ENCODE peak calls at places on chromosomes 2 and 18, in nine cellular contexts. One of them, this sample, is unnamed.

GRCh38 chr2:151774506-151774905 is 40.2 kb upstream of the NEB start:
- DNase-seq in brain microvascular endothelial cell: no peak
- DNase-seq in IMR-90: peak
- DNase-seq in D721Med: no peak
- DNase-seq in stomach: no peak
- DNase-seq in pancreas: no peak
- DNase-seq in heart left ventricle: no peak
- DNase-seq in kidney glomerular epithelial cell: peak
- DNase-seq in NCI-H2081: no peak
- DNase-seq in this sample: no peak

GRCh38 chr2:64177315-64177714 is 33.1 kb upstream of the PELI1 start:
- DNase-seq in brain microvascular endothelial cell: peak
- DNase-seq in IMR-90: peak
- DNase-seq in D721Med: no peak
- DNase-seq in stomach: no peak
- DNase-seq in pancreas: no peak
- DNase-seq in heart left ventricle: no peak
- DNase-seq in kidney glomerular epithelial cell: no peak
- DNase-seq in NCI-H2081: no peak
- DNase-seq in this sample: no peak

GRCh38 chr2:109058215-109058614 is 69.2 kb upstream of the EDAR start:
- DNase-seq in brain microvascular endothelial cell: no peak
- DNase-seq in IMR-90: no peak
- DNase-seq in D721Med: peak
- DNase-seq in stomach: no peak
- DNase-seq in pancreas: no peak
- DNase-seq in heart left ventricle: peak
- DNase-seq in kidney glomerular epithelial cell: no peak
- DNase-seq in NCI-H2081: no peak
- DNase-seq in this sample: peak

GRCh38 chr2:102141915-102142828 is at the start of gene IL1R1:
- DNase-seq in brain microvascular endothelial cell: peak
- DNase-seq in IMR-90: peak
- DNase-seq in D721Med: no peak
- DNase-seq in stomach: peak
- DNase-seq in pancreas: peak
- DNase-seq in heart left ventricle: peak
- DNase-seq in kidney glomerular epithelial cell: no peak
- DNase-seq in NCI-H2081: no peak
- DNase-seq in this sample: no peak

GRCh38 chr2:28665041-28665704 is 86.5 kb upstream of the PPP1CB start:
- DNase-seq in brain microvascular endothelial cell: peak
- DNase-seq in IMR-90: peak
- DNase-seq in D721Med: no peak
- DNase-seq in stomach: peak
- DNase-seq in pancreas: peak
- DNase-seq in heart left ventricle: peak
- DNase-seq in kidney glomerular epithelial cell: no peak
- DNase-seq in NCI-H2081: peak
- DNase-seq in this sample: no peak

GRCh38 chr2:86239745-86240144 is 40.5 kb downstream of the MRPL35 start:
- DNase-seq in brain microvascular endothelial cell: no peak
- DNase-seq in IMR-90: no peak
- DNase-seq in D721Med: no peak
- DNase-seq in stomach: no peak
- DNase-seq in pancreas: no peak
- DNase-seq in heart left ventricle: no peak
- DNase-seq in kidney glomerular epithelial cell: no peak
- DNase-seq in NCI-H2081: no peak
- DNase-seq in this sample: no peak

GRCh38 chr18:6294119-6294784 is 120.5 kb downstream of the L3MBTL4 start:
- DNase-seq in brain microvascular endothelial cell: peak
- DNase-seq in IMR-90: no peak
- DNase-seq in D721Med: no peak
- DNase-seq in stomach: no peak
- DNase-seq in pancreas: no peak
- DNase-seq in heart left ventricle: peak
- DNase-seq in kidney glomerular epithelial cell: no peak
- DNase-seq in NCI-H2081: no peak
- DNase-seq in this sample: no peak

GRCh38 chr2:201813996-201814845 is 7.9 kb downstream of the CDK15 start:
- DNase-seq in brain microvascular endothelial cell: no peak
- DNase-seq in IMR-90: no peak
- DNase-seq in D721Med: no peak
- DNase-seq in stomach: no peak
- DNase-seq in pancreas: no peak
- DNase-seq in heart left ventricle: no peak
- DNase-seq in kidney glomerular epithelial cell: no peak
- DNase-seq in NCI-H2081: no peak
- DNase-seq in this sample: no peak

GRCh38 chr2:9170458-9171130 is 36.0 kb upstream of the ASAP2 start:
- DNase-seq in brain microvascular endothelial cell: no peak
- DNase-seq in IMR-90: no peak
- DNase-seq in D721Med: no peak
- DNase-seq in stomach: no peak
- DNase-seq in pancreas: no peak
- DNase-seq in heart left ventricle: no peak
- DNase-seq in kidney glomerular epithelial cell: no peak
- DNase-seq in NCI-H2081: no peak
- DNase-seq in this sample: no peak

GRCh38 chr2:157644776-157645175 is 16.1 kb upstream of the ACVR1C start:
- DNase-seq in brain microvascular endothelial cell: no peak
- DNase-seq in IMR-90: no peak
- DNase-seq in D721Med: no peak
- DNase-seq in stomach: no peak
- DNase-seq in pancreas: no peak
- DNase-seq in heart left ventricle: no peak
- DNase-seq in kidney glomerular epithelial cell: no peak
- DNase-seq in NCI-H2081: no peak
- DNase-seq in this sample: no peak

GRCh38 chr2:71597749-71598148 is 144.4 kb downstream of the DYSF start:
- DNase-seq in brain microvascular endothelial cell: no peak
- DNase-seq in IMR-90: no peak
- DNase-seq in D721Med: no peak
- DNase-seq in stomach: no peak
- DNase-seq in pancreas: no peak
- DNase-seq in heart left ventricle: no peak
- DNase-seq in kidney glomerular epithelial cell: no peak
- DNase-seq in NCI-H2081: no peak
- DNase-seq in this sample: no peak

GRCh38 chr18:77250926-77251729 is 1.5 kb downstream of the GALR1 start:
- DNase-seq in brain microvascular endothelial cell: no peak
- DNase-seq in IMR-90: no peak
- DNase-seq in D721Med: no peak
- DNase-seq in stomach: no peak
- DNase-seq in pancreas: no peak
- DNase-seq in heart left ventricle: no peak
- DNase-seq in kidney glomerular epithelial cell: no peak
- DNase-seq in NCI-H2081: no peak
- DNase-seq in this sample: no peak

GRCh38 chr2:112253261-112253807 is 1.5 kb downstream of the ZC3H8 start:
- DNase-seq in brain microvascular endothelial cell: no peak
- DNase-seq in IMR-90: no peak
- DNase-seq in D721Med: no peak
- DNase-seq in stomach: no peak
- DNase-seq in pancreas: no peak
- DNase-seq in heart left ventricle: no peak
- DNase-seq in kidney glomerular epithelial cell: no peak
- DNase-seq in NCI-H2081: no peak
- DNase-seq in this sample: no peak

GRCh38 chr2:158923180-158923594 is 45.3 kb upstream of the TANC1 start:
- DNase-seq in brain microvascular endothelial cell: no peak
- DNase-seq in IMR-90: no peak
- DNase-seq in D721Med: no peak
- DNase-seq in stomach: no peak
- DNase-seq in pancreas: no peak
- DNase-seq in heart left ventricle: no peak
- DNase-seq in kidney glomerular epithelial cell: no peak
- DNase-seq in NCI-H2081: peak
- DNase-seq in this sample: peak

GRCh38 chr2:178283519-178283918 is 89.2 kb downstream of the OSBPL6 start:
- DNase-seq in brain microvascular endothelial cell: no peak
- DNase-seq in IMR-90: no peak
- DNase-seq in D721Med: no peak
- DNase-seq in stomach: no peak
- DNase-seq in pancreas: no peak
- DNase-seq in heart left ventricle: no peak
- DNase-seq in kidney glomerular epithelial cell: no peak
- DNase-seq in NCI-H2081: no peak
- DNase-seq in this sample: no peak

GRCh38 chr18:11842562-11842961 is 8.7 kb upstream of the CHMP1B start:
- DNase-seq in brain microvascular endothelial cell: no peak
- DNase-seq in IMR-90: no peak
- DNase-seq in D721Med: no peak
- DNase-seq in stomach: no peak
- DNase-seq in pancreas: no peak
- DNase-seq in heart left ventricle: no peak
- DNase-seq in kidney glomerular epithelial cell: no peak
- DNase-seq in NCI-H2081: no peak
- DNase-seq in this sample: no peak

GRCh38 chr18:77101410-77102245 is 31.0 kb downstream of the MBP start:
- DNase-seq in brain microvascular endothelial cell: peak
- DNase-seq in IMR-90: peak
- DNase-seq in D721Med: no peak
- DNase-seq in stomach: peak
- DNase-seq in pancreas: no peak
- DNase-seq in heart left ventricle: peak
- DNase-seq in kidney glomerular epithelial cell: peak
- DNase-seq in NCI-H2081: no peak
- DNase-seq in this sample: no peak

GRCh38 chr2:113886479-113887383 is 3.2 kb upstream of the ACTR3 start:
- DNase-seq in brain microvascular endothelial cell: peak
- DNase-seq in IMR-90: peak
- DNase-seq in D721Med: no peak
- DNase-seq in stomach: peak
- DNase-seq in pancreas: no peak
- DNase-seq in heart left ventricle: peak
- DNase-seq in kidney glomerular epithelial cell: peak
- DNase-seq in NCI-H2081: no peak
- DNase-seq in this sample: no peak

GRCh38 chr2:12672711-12673315 is 43.9 kb upstream of the TRIB2 start:
- DNase-seq in brain microvascular endothelial cell: no peak
- DNase-seq in IMR-90: no peak
- DNase-seq in D721Med: no peak
- DNase-seq in stomach: no peak
- DNase-seq in pancreas: no peak
- DNase-seq in heart left ventricle: no peak
- DNase-seq in kidney glomerular epithelial cell: no peak
- DNase-seq in NCI-H2081: no peak
- DNase-seq in this sample: no peak

GRCh38 chr2:3223080-3223923 is 154.3 kb downstream of the EIPR1 start:
- DNase-seq in brain microvascular endothelial cell: peak
- DNase-seq in IMR-90: peak
- DNase-seq in D721Med: no peak
- DNase-seq in stomach: no peak
- DNase-seq in pancreas: no peak
- DNase-seq in heart left ventricle: no peak
- DNase-seq in kidney glomerular epithelial cell: peak
- DNase-seq in NCI-H2081: no peak
- DNase-seq in this sample: no peak

GRCh38 chr2:179311071-179311470 is 46.4 kb upstream of the SESTD1 start:
- DNase-seq in brain microvascular endothelial cell: no peak
- DNase-seq in IMR-90: no peak
- DNase-seq in D721Med: no peak
- DNase-seq in stomach: no peak
- DNase-seq in pancreas: no peak
- DNase-seq in heart left ventricle: no peak
- DNase-seq in kidney glomerular epithelial cell: no peak
- DNase-seq in NCI-H2081: no peak
- DNase-seq in this sample: no peak

GRCh38 chr2:119826370-119826961 is 66.7 kb downstream of the PTPN4 start:
- DNase-seq in brain microvascular endothelial cell: peak
- DNase-seq in IMR-90: peak
- DNase-seq in D721Med: no peak
- DNase-seq in stomach: no peak
- DNase-seq in pancreas: no peak
- DNase-seq in heart left ventricle: no peak
- DNase-seq in kidney glomerular epithelial cell: no peak
- DNase-seq in NCI-H2081: no peak
- DNase-seq in this sample: no peak

GRCh38 chr2:44233450-44234128 is 41.7 kb upstream of the SLC3A1 start:
- DNase-seq in brain microvascular endothelial cell: no peak
- DNase-seq in IMR-90: peak
- DNase-seq in D721Med: no peak
- DNase-seq in stomach: no peak
- DNase-seq in pancreas: no peak
- DNase-seq in heart left ventricle: no peak
- DNase-seq in kidney glomerular epithelial cell: peak
- DNase-seq in NCI-H2081: no peak
- DNase-seq in this sample: no peak

GRCh38 chr2:39603436-39603835 is 62.3 kb upstream of the TMEM178A start:
- DNase-seq in brain microvascular endothelial cell: no peak
- DNase-seq in IMR-90: peak
- DNase-seq in D721Med: no peak
- DNase-seq in stomach: no peak
- DNase-seq in pancreas: no peak
- DNase-seq in heart left ventricle: no peak
- DNase-seq in kidney glomerular epithelial cell: no peak
- DNase-seq in NCI-H2081: no peak
- DNase-seq in this sample: no peak

GRCh38 chr2:108367014-108367413 is 10.7 kb upstream of the SULT1C4 start:
- DNase-seq in brain microvascular endothelial cell: no peak
- DNase-seq in IMR-90: no peak
- DNase-seq in D721Med: no peak
- DNase-seq in stomach: no peak
- DNase-seq in pancreas: no peak
- DNase-seq in heart left ventricle: no peak
- DNase-seq in kidney glomerular epithelial cell: no peak
- DNase-seq in NCI-H2081: no peak
- DNase-seq in this sample: no peak

GRCh38 chr18:22260208-22260816 is 90.9 kb downstream of the GATA6 start:
- DNase-seq in brain microvascular endothelial cell: no peak
- DNase-seq in IMR-90: no peak
- DNase-seq in D721Med: no peak
- DNase-seq in stomach: no peak
- DNase-seq in pancreas: no peak
- DNase-seq in heart left ventricle: no peak
- DNase-seq in kidney glomerular epithelial cell: no peak
- DNase-seq in NCI-H2081: no peak
- DNase-seq in this sample: no peak

GRCh38 chr2:45651415-45652089 is at the start of gene PRKCE:
- DNase-seq in brain microvascular endothelial cell: peak
- DNase-seq in IMR-90: no peak
- DNase-seq in D721Med: no peak
- DNase-seq in stomach: peak
- DNase-seq in pancreas: peak
- DNase-seq in heart left ventricle: peak
- DNase-seq in kidney glomerular epithelial cell: peak
- DNase-seq in NCI-H2081: peak
- DNase-seq in this sample: no peak

GRCh38 chr18:63322246-63322645 is 2.7 kb upstream of the BCL2 start:
- DNase-seq in brain microvascular endothelial cell: no peak
- DNase-seq in IMR-90: no peak
- DNase-seq in D721Med: no peak
- DNase-seq in stomach: no peak
- DNase-seq in pancreas: no peak
- DNase-seq in heart left ventricle: no peak
- DNase-seq in kidney glomerular epithelial cell: no peak
- DNase-seq in NCI-H2081: no peak
- DNase-seq in this sample: no peak

GRCh38 chr2:241430178-241430577 is 74.1 kb downstream of the FARP2 start:
- DNase-seq in brain microvascular endothelial cell: no peak
- DNase-seq in IMR-90: no peak
- DNase-seq in D721Med: no peak
- DNase-seq in stomach: no peak
- DNase-seq in pancreas: no peak
- DNase-seq in heart left ventricle: no peak
- DNase-seq in kidney glomerular epithelial cell: no peak
- DNase-seq in NCI-H2081: no peak
- DNase-seq in this sample: no peak

GRCh38 chr2:231530099-231531085 is at the start of gene NMUR1:
- DNase-seq in brain microvascular endothelial cell: no peak
- DNase-seq in IMR-90: no peak
- DNase-seq in D721Med: no peak
- DNase-seq in stomach: peak
- DNase-seq in pancreas: peak
- DNase-seq in heart left ventricle: peak
- DNase-seq in kidney glomerular epithelial cell: no peak
- DNase-seq in NCI-H2081: no peak
- DNase-seq in this sample: no peak

GRCh38 chr2:128455710-128456050 is 137.0 kb upstream of the HS6ST1 start:
- DNase-seq in brain microvascular endothelial cell: no peak
- DNase-seq in IMR-90: no peak
- DNase-seq in D721Med: no peak
- DNase-seq in stomach: no peak
- DNase-seq in pancreas: no peak
- DNase-seq in heart left ventricle: no peak
- DNase-seq in kidney glomerular epithelial cell: no peak
- DNase-seq in NCI-H2081: no peak
- DNase-seq in this sample: no peak